ENCODE peak calls at places on chromosomes 11 and 22, in four cellular contexts. B, T, I and P are unnamed samples.

GRCh38 chr22:44312766-44313165 is at the start of gene SHISAL1:
- DNase-seq in T (no peak), B (no peak), I (no peak), P (no peak)

GRCh38 chr11:65446446-65447277 is 24.1 kb downstream of the NEAT1 start:
- DNase-seq in I (no peak), B (peak; percentile 63), T (no peak), P (peak; percentile 76)

GRCh38 chr11:62137276-62137861 is 13.6 kb downstream of the INCENP start:
- DNase-seq in I (no peak), T (no peak), B (no peak), P (no peak)

GRCh38 chr22:25023879-25024278 is 71.4 kb downstream of the KIAA1671 start:
- DNase-seq in T (no peak), B (no peak), I (no peak), P (no peak)

GRCh38 chr11:45806072-45806933 is 1.4 kb downstream of the SLC35C1 start:
- DNase-seq in I (no peak), T (no peak), B (no peak), P (no peak)

GRCh38 chr11:12968101-12968500 is 41.0 kb upstream of the RASSF10 start:
- DNase-seq in B (no peak), T (no peak), I (no peak), P (no peak)

GRCh38 chr11:46529086-46529905 is 64.5 kb downstream of the AMBRA1 start:
- DNase-seq in B (peak; percentile 69), T (peak; percentile 75), I (no peak), P (peak; percentile 62)

GRCh38 chr11:46876471-46876870 is 30.4 kb upstream of the CKAP5 start:
- DNase-seq in T (no peak), B (no peak), I (no peak), P (no peak)

GRCh38 chr11:118689852-118690552 is 10.6 kb upstream of the TREH start:
- DNase-seq in T (peak; percentile 87), I (peak; percentile 92), B (peak; percentile 97), P (peak; percentile 85)

GRCh38 chr22:25404556-25404922 is 159.9 kb upstream of the GRK3 start:
- DNase-seq in I (no peak), B (no peak), T (no peak), P (peak; percentile 45)

GRCh38 chr11:73047773-73048371 is 94.2 kb downstream of the FCHSD2 start:
- DNase-seq in B (no peak), I (no peak), T (no peak), P (no peak)

GRCh38 chr11:8826145-8826786 is 84.7 kb upstream of the AKIP1 start:
- DNase-seq in I (no peak), B (peak; percentile 54), T (no peak), P (no peak)

GRCh38 chr22:43811777-43812148 is 342 bp downstream of the EFCAB6 start:
- DNase-seq in B (no peak), T (no peak), I (no peak), P (no peak)

GRCh38 chr11:77113382-77114088 is 10.9 kb downstream of the OMP start:
- DNase-seq in B (no peak), I (no peak), T (no peak), P (peak; percentile 66)

GRCh38 chr22:23500508-23501208 is 79.4 kb downstream of the IGLL1 start:
- DNase-seq in B (no peak), T (no peak), I (no peak), P (no peak)

GRCh38 chr22:42897960-42898359 is 40.9 kb upstream of the ARFGAP3 start:
- DNase-seq in T (no peak), B (no peak), I (no peak), P (peak; percentile 35)

GRCh38 chr22:32855023-32855756 is 53.7 kb downstream of the TIMP3 start:
- DNase-seq in T (no peak), I (no peak), B (no peak), P (no peak)

GRCh38 chr11:36449566-36450390 is 60.3 kb downstream of the TRAF6 start:
- DNase-seq in I (no peak), B (no peak), T (no peak), P (no peak)

GRCh38 chr11:78418584-78419211 is 1.1 kb upstream of the GAB2 start:
- DNase-seq in T (no peak), B (no peak), I (no peak), P (no peak)

GRCh38 chr11:12496181-12497025 is 119.0 kb downstream of the PARVA start:
- DNase-seq in B (no peak), I (no peak), T (no peak), P (no peak)

GRCh38 chr11:29260939-29261705 is 755.7 kb downstream of the KCNA4 start:
- DNase-seq in B (no peak), T (no peak), I (no peak), P (no peak)

GRCh38 chr11:64929625-64930024 is 5.1 kb downstream of the PPP2R5B start:
- DNase-seq in T (no peak), B (no peak), I (no peak), P (no peak)